ENCODE peak calls at places on chromosomes 5 and 9, in four cellular contexts. M, T, W and F are unnamed samples.

GRCh38 chr5:38009754-38010386 is 170.0 kb upstream of the GDNF start:
- DNase-seq in T (no peak), M (no peak), W (no peak), F (no peak)

GRCh38 chr9:99103505-99103904 is 1.4 kb upstream of the TGFBR1 start:
- DNase-seq in M (no peak), W (no peak), T (no peak), F (no peak)

GRCh38 chr5:114201332-114201731 is 160.5 kb upstream of the KCNN2 start:
- DNase-seq in T (no peak), W (no peak), M (no peak), F (no peak)

GRCh38 chr5:163846512-163846911 is 341.1 kb downstream of the MAT2B start:
- DNase-seq in M (no peak), T (no peak), W (no peak), F (no peak)

GRCh38 chr5:68918306-68918705 is 175.5 kb upstream of the SLC30A5 start:
- DNase-seq in M (no peak), T (no peak), W (no peak), F (no peak)

GRCh38 chr9:71763752-71764332 is 4.5 kb downstream of the CEMIP2 start:
- DNase-seq in W (no peak), T (no peak), M (no peak), F (no peak)

GRCh38 chr5:66010476-66010875 is 84.1 kb downstream of the ERBIN start:
- DNase-seq in M (no peak), W (no peak), T (no peak), F (no peak)

GRCh38 chr5:142110046-142110531 is 1.5 kb downstream of the NDFIP1 start:
- DNase-seq in M (no peak), W (peak), T (no peak), F (peak)

GRCh38 chr5:26761040-26761439 is 277.3 kb downstream of the CDH9 start:
- DNase-seq in T (no peak), M (no peak), W (no peak), F (no peak)

GRCh38 chr5:169772688-169773087 is 135.6 kb downstream of the DOCK2 start:
- DNase-seq in W (no peak), M (no peak), T (no peak), F (no peak)

GRCh38 chr5:155631116-155631515 is 617.6 kb downstream of the KIF4B start:
- DNase-seq in M (no peak), T (no peak), W (no peak), F (no peak)

GRCh38 chr5:59133801-59134261 is 551.0 kb downstream of the RAB3C start:
- DNase-seq in W (no peak), T (no peak), M (no peak), F (no peak)

GRCh38 chr5:33409435-33410146 is 31.2 kb upstream of the TARS1 start:
- DNase-seq in M (peak), W (no peak), T (no peak), F (no peak)

GRCh38 chr5:179225387-179225786 is 119.9 kb downstream of the ADAMTS2 start:
- DNase-seq in W (no peak), T (no peak), M (no peak), F (no peak)

GRCh38 chr9:113219186-113219936 is 1.7 kb downstream of the FKBP15 start:
- DNase-seq in M (no peak), W (peak), T (no peak), F (peak)

GRCh38 chr5:3780907-3781306 is 185.3 kb downstream of the IRX1 start:
- DNase-seq in T (no peak), W (no peak), M (no peak), F (no peak)

GRCh38 chr9:6944896-6945295 is 187.1 kb downstream of the KDM4C start:
- DNase-seq in M (no peak), W (no peak), T (no peak), F (no peak)

GRCh38 chr5:24163091-24163490 is 481.7 kb downstream of the CDH10 start:
- DNase-seq in T (no peak), W (no peak), M (no peak), F (no peak)

GRCh38 chr5:157100140-157100679 is 8.6 kb downstream of the HAVCR2 start:
- DNase-seq in M (no peak), T (no peak), W (no peak), F (no peak)

GRCh38 chr9:35555246-35555701 is 49.8 kb upstream of the TESK1 start:
- DNase-seq in W (no peak), M (no peak), T (no peak), F (no peak)

GRCh38 chr9:37949576-37949975 is 45.6 kb upstream of the SLC25A51 start:
- DNase-seq in M (no peak), T (no peak), W (no peak), F (no peak)

GRCh38 chr9:127340721-127341120 is 56.2 kb upstream of the SLC2A8 start:
- DNase-seq in T (no peak), W (no peak), M (no peak), F (no peak)

GRCh38 chr5:72925336-72926010 is 30.4 kb upstream of the FCHO2 start:
- DNase-seq in T (no peak), W (no peak), M (no peak), F (no peak)

GRCh38 chr5:72921103-72921502 is 34.7 kb upstream of the FCHO2 start:
- DNase-seq in M (no peak), T (no peak), W (no peak), F (no peak)

GRCh38 chr5:72917371-72917776 is 38.5 kb upstream of the FCHO2 start:
- DNase-seq in W (no peak), T (no peak), M (no peak), F (no peak)

GRCh38 chr5:72921886-72922285 is 34.0 kb upstream of the FCHO2 start:
- DNase-seq in M (no peak), T (no peak), W (no peak), F (no peak)

GRCh38 chr5:72920690-72921089 is 35.2 kb upstream of the FCHO2 start:
- DNase-seq in T (no peak), W (no peak), M (no peak), F (no peak)
- TF ChIP-seq CTCF in T (no peak), W (no peak), M (peak), F (no peak)

GRCh38 chr5:181138258-181138657 is 7.3 kb upstream of the OR2V1 start:
- DNase-seq in M (no peak), T (no peak), W (no peak), F (no peak)
- TF ChIP-seq CTCF in M (no peak), T (no peak), W (no peak), F (no peak)

DNA sequence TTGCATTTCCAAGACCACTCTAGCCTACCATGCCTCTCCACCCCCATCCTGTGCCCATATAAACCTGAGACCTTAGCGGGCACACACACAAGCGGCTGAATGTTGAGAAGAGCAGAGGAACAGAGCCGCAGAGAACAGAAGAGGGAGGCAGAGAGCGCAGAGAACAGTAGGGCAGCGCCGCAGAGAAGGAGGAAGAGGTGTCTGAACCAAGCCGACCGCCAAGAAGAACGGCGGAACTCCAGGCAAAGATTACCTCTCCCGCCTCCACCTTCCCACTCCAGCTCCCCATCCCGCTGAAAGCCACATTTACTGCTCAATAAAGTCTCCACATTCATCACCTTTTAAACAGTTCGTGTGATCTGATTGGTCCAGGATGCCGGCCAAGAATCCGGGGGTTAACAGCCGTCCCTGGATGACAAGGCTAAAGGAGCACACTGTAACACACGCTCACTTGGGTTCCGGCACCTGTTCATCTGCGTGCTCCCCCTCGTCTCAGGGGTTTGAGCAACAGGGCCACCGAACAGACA is 33.2 kb downstream of the GRIN3A start:
- DNase-seq in T (peak), W (no peak), M (peak), F (no peak)
- TF ChIP-seq CTCF in T (peak), W (peak), M (peak), F (no peak)

DNA sequence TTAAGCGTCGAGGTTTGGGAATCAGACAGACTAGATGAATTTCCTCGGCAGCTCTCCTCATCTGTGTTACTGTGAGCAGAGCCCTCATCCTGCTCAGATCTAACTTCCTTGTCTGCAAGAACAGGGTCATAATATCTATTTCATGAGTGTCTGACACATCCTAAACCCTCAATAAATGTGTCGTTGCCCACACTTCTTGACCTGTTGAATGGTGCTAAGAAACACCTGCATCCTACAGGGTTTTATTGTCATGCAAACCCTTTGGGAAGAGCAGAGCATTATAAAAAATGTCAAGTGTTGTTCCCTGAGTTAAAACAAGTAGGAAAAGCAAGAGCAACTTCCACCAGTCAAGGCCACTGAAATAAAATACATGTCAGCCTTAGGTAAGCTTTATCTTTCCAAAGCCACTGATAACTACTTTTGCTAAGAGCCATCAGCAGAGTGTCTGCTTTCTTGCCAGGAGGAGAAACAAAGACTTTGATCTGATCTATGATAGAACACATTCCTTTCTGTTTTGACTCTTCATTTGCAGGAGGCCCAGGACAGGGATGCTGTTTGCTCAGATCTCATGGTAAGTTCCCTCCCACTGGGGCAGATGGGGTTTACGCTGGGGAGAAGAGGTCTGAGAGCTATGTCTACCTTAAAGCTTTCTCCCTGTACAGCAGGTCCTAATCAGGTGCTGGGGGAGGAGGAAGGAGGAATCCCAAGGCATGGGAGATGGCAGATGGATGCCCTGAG is 497.4 kb downstream of the NTRK2 start:
- DNase-seq in M (no peak), T (no peak), W (no peak), F (no peak)
- TF ChIP-seq CTCF in M (no peak), T (no peak), W (no peak), F (no peak)

DNA sequence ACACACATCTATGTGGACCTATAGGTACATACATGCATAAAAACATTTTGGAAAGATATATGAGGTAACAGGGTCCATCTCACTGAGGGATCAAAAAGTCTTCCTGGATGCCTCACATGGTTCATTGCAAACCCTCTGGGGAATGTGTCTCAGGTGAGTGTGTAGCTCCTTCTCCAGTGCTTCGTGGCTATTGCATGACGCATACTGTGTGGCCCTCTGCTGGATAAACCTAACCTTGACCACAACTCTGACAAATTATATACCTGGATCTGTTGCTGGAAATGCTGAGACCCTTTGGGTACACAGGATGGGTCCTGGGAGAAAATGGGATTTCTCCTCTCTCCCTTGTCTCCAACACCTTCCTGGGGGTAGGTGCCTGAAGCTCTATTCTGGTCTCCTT is 91.9 kb downstream of the JAKMIP2 start:
- DNase-seq in W (no peak), T (no peak), M (no peak), F (no peak)
- TF ChIP-seq CTCF in W (no peak), T (no peak), M (peak), F (no peak)

GRCh38 chr5:129547137-129547536 is 87.0 kb downstream of the ADAMTS19 start:
- DNase-seq in T (no peak), M (no peak), W (no peak), F (no peak)

GRCh38 chr5:129541648-129542251 is 81.7 kb downstream of the ADAMTS19 start:
- DNase-seq in W (no peak), M (no peak), T (no peak), F (no peak)
- TF ChIP-seq CTCF in W (no peak), M (no peak), T (no peak), F (no peak)